ENCODE peak calls at places on chromosomes 3 and 15, in ten cellular contexts. One of them, this sample, is unnamed.

GRCh38 chr3:84974347-84974746 is 15.6 kb downstream of the CADM2 start:
- DNase-seq in activated naive CD8-positive, alpha-beta T cell treated with anti-CD3 and anti-CD28 coated beads, Interleukin-2, amount 50 U/mL, for 16 hours: no peak
- DNase-seq in neural progenitor cell: no peak
- DNase-seq in T-helper 2 cell: no peak
- DNase-seq in mucosa of gallbladder: no peak
- DNase-seq in coronary artery: no peak
- DNase-seq in heart right ventricle: no peak
- DNase-seq in EL: no peak
- DNase-seq in iris pigment epithelial cell: peak
- DNase-seq in activated T-cell treated with anti-CD3 and anti-CD28 coated beads for 1 hour: no peak
- DNase-seq in this sample: no peak

GRCh38 chr3:43879166-43879565 is 188.4 kb downstream of the ABHD5 start:
- DNase-seq in activated T-cell treated with anti-CD3 and anti-CD28 coated beads for 1 hour: no peak
- DNase-seq in mucosa of gallbladder: no peak
- DNase-seq in activated naive CD8-positive, alpha-beta T cell treated with anti-CD3 and anti-CD28 coated beads, Interleukin-2, amount 50 U/mL, for 16 hours: no peak
- DNase-seq in T-helper 2 cell: no peak
- DNase-seq in neural progenitor cell: peak
- DNase-seq in coronary artery: no peak
- DNase-seq in EL: no peak
- DNase-seq in iris pigment epithelial cell: peak
- DNase-seq in heart right ventricle: no peak
- DNase-seq in this sample: no peak

GRCh38 chr15:100107151-100107550 is 234.6 kb downstream of the ADAMTS17 start:
- DNase-seq in heart right ventricle: no peak
- DNase-seq in mucosa of gallbladder: no peak
- DNase-seq in activated naive CD8-positive, alpha-beta T cell treated with anti-CD3 and anti-CD28 coated beads, Interleukin-2, amount 50 U/mL, for 16 hours: no peak
- DNase-seq in neural progenitor cell: no peak
- DNase-seq in EL: no peak
- DNase-seq in iris pigment epithelial cell: no peak
- DNase-seq in T-helper 2 cell: no peak
- DNase-seq in activated T-cell treated with anti-CD3 and anti-CD28 coated beads for 1 hour: no peak
- DNase-seq in coronary artery: no peak
- DNase-seq in this sample: no peak

GRCh38 chr3:87755852-87756251 is 303.0 kb downstream of the CGGBP1 start:
- DNase-seq in activated naive CD8-positive, alpha-beta T cell treated with anti-CD3 and anti-CD28 coated beads, Interleukin-2, amount 50 U/mL, for 16 hours: no peak
- DNase-seq in mucosa of gallbladder: no peak
- DNase-seq in iris pigment epithelial cell: no peak
- DNase-seq in activated T-cell treated with anti-CD3 and anti-CD28 coated beads for 1 hour: no peak
- DNase-seq in T-helper 2 cell: no peak
- DNase-seq in heart right ventricle: no peak
- DNase-seq in coronary artery: no peak
- DNase-seq in EL: no peak
- DNase-seq in neural progenitor cell: no peak
- DNase-seq in this sample: no peak

GRCh38 chr15:88385078-88385700 is 82.0 kb downstream of the MRPL46 start:
- DNase-seq in T-helper 2 cell: no peak
- DNase-seq in activated naive CD8-positive, alpha-beta T cell treated with anti-CD3 and anti-CD28 coated beads, Interleukin-2, amount 50 U/mL, for 16 hours: no peak
- DNase-seq in mucosa of gallbladder: no peak
- DNase-seq in neural progenitor cell: no peak
- DNase-seq in activated T-cell treated with anti-CD3 and anti-CD28 coated beads for 1 hour: no peak
- DNase-seq in iris pigment epithelial cell: peak
- DNase-seq in heart right ventricle: no peak
- DNase-seq in coronary artery: no peak
- DNase-seq in EL: peak
- DNase-seq in this sample: no peak

GRCh38 chr3:150666167-150666566 is 37.6 kb downstream of the ERICH6 start:
- DNase-seq in activated naive CD8-positive, alpha-beta T cell treated with anti-CD3 and anti-CD28 coated beads, Interleukin-2, amount 50 U/mL, for 16 hours: no peak
- DNase-seq in EL: no peak
- DNase-seq in heart right ventricle: no peak
- DNase-seq in mucosa of gallbladder: no peak
- DNase-seq in neural progenitor cell: no peak
- DNase-seq in iris pigment epithelial cell: no peak
- DNase-seq in coronary artery: no peak
- DNase-seq in activated T-cell treated with anti-CD3 and anti-CD28 coated beads for 1 hour: no peak
- DNase-seq in T-helper 2 cell: no peak
- DNase-seq in this sample: no peak

GRCh38 chr3:172132159-172132586 is 92.8 kb downstream of the FNDC3B start:
- DNase-seq in EL: no peak
- DNase-seq in heart right ventricle: no peak
- DNase-seq in activated naive CD8-positive, alpha-beta T cell treated with anti-CD3 and anti-CD28 coated beads, Interleukin-2, amount 50 U/mL, for 16 hours: no peak
- DNase-seq in iris pigment epithelial cell: no peak
- DNase-seq in T-helper 2 cell: no peak
- DNase-seq in mucosa of gallbladder: no peak
- DNase-seq in neural progenitor cell: no peak
- DNase-seq in activated T-cell treated with anti-CD3 and anti-CD28 coated beads for 1 hour: no peak
- DNase-seq in coronary artery: no peak
- DNase-seq in this sample: no peak

GRCh38 chr3:157094751-157095480 is 65.0 kb downstream of the CCNL1 start:
- DNase-seq in heart right ventricle: no peak
- DNase-seq in T-helper 2 cell: no peak
- DNase-seq in EL: peak
- DNase-seq in neural progenitor cell: no peak
- DNase-seq in activated T-cell treated with anti-CD3 and anti-CD28 coated beads for 1 hour: no peak
- DNase-seq in coronary artery: no peak
- DNase-seq in activated naive CD8-positive, alpha-beta T cell treated with anti-CD3 and anti-CD28 coated beads, Interleukin-2, amount 50 U/mL, for 16 hours: no peak
- DNase-seq in iris pigment epithelial cell: peak
- DNase-seq in mucosa of gallbladder: no peak
- DNase-seq in this sample: no peak

GRCh38 chr15:63599401-63600000 is 2.3 kb downstream of the FBXL22 start:
- DNase-seq in coronary artery: no peak
- DNase-seq in activated T-cell treated with anti-CD3 and anti-CD28 coated beads for 1 hour: no peak
- DNase-seq in T-helper 2 cell: no peak
- DNase-seq in iris pigment epithelial cell: no peak
- DNase-seq in neural progenitor cell: peak
- DNase-seq in activated naive CD8-positive, alpha-beta T cell treated with anti-CD3 and anti-CD28 coated beads, Interleukin-2, amount 50 U/mL, for 16 hours: no peak
- DNase-seq in mucosa of gallbladder: peak
- DNase-seq in heart right ventricle: peak
- DNase-seq in EL: peak
- DNase-seq in this sample: peak

This sample was measured in esophagus muscularis mucosa.